ENCODE peak calls at places on chromosomes 5 and 9, in six cellular contexts. Z is adrenal gland, I is mammary epithelial cell, S is AG04450, V is GM13977, O is fibroblast of mammary gland. Y is an unnamed sample.

GRCh38 chr5:38554860-38555259 is 1.6 kb downstream of the LIFR start:
- DNase-seq in S (no peak), Z (no peak), V (no peak), O (no peak), I (no peak), Y (no peak)

GRCh38 chr5:122704247-122705036 is 70.4 kb upstream of the SNX2 start:
- DNase-seq in O (peak), Z (no peak), V (no peak), I (peak), S (peak), Y (peak)

GRCh38 chr9:17837931-17838330 is 259.1 kb downstream of the SH3GL2 start:
- DNase-seq in V (no peak), O (peak), S (no peak), Z (no peak), I (no peak), Y (no peak)

GRCh38 chr9:132588501-132589147 is 6.2 kb downstream of the BARHL1 start:
- DNase-seq in I (no peak), Z (no peak), V (no peak), O (no peak), S (no peak), Y (no peak)

GRCh38 chr5:81768960-81769452 is 18.1 kb upstream of the SSBP2 start:
- DNase-seq in I (peak), S (peak), V (no peak), Z (no peak), O (peak), Y (peak)

GRCh38 chr9:87336914-87337333 is 160.7 kb upstream of the DAPK1 start:
- DNase-seq in V (peak), I (peak), S (peak), Z (peak), O (peak), Y (peak)

GRCh38 chr5:39109616-39110015 is 35.4 kb upstream of the RICTOR start:
- DNase-seq in S (no peak), V (no peak), I (no peak), O (no peak), Z (no peak), Y (no peak)

GRCh38 chr9:113267911-113268563 is 7.3 kb downstream of the CDC26 start:
- DNase-seq in V (no peak), I (no peak), Z (no peak), O (no peak), S (no peak), Y (no peak)

GRCh38 chr5:8720476-8720875 is 825.4 kb downstream of the SEMA5A start:
- DNase-seq in O (peak), S (no peak), V (no peak), I (no peak), Z (no peak), Y (no peak)

GRCh38 chr5:179794575-179794974 is 789 bp downstream of the LTC4S start:
- DNase-seq in V (no peak), O (no peak), Z (no peak), S (no peak), I (no peak), Y (no peak)

GRCh38 chr5:102879741-102880140 is 124.6 kb downstream of the PAM start:
- DNase-seq in Z (no peak), O (no peak), V (no peak), I (no peak), S (no peak), Y (no peak)

GRCh38 chr9:19379697-19380046 is 364 bp downstream of the RPS6 start:
- DNase-seq in Z (peak), I (no peak), O (peak), S (no peak), V (peak), Y (no peak)

GRCh38 chr9:94799578-94800264 is 73.2 kb downstream of the AOPEP start:
- DNase-seq in Z (no peak), I (peak), V (no peak), O (peak), S (no peak), Y (peak)

GRCh38 chr9:81318571-81318970 is 370.8 kb downstream of the TLE1 start:
- DNase-seq in S (peak), V (no peak), O (peak), Z (no peak), I (peak), Y (peak)

GRCh38 chr5:107372723-107373487 is 297.8 kb downstream of the EFNA5 start:
- DNase-seq in I (no peak), O (peak), S (no peak), V (no peak), Z (no peak), Y (no peak)

GRCh38 chr9:119273984-119274665 is 95.1 kb downstream of the BRINP1 start:
- DNase-seq in O (peak), Z (no peak), S (no peak), I (peak), V (no peak), Y (peak)

GRCh38 chr9:79944991-79945390 is 373.2 kb downstream of the TLE4 start:
- DNase-seq in O (peak), S (no peak), V (no peak), Z (no peak), I (no peak), Y (no peak)

GRCh38 chr5:17860660-17861315 is 226.5 kb downstream of the TAF11L14 start:
- DNase-seq in S (no peak), Z (no peak), V (no peak), O (peak), I (peak), Y (peak)

GRCh38 chr9:34647651-34648050 is 1.2 kb downstream of the GALT start:
- DNase-seq in O (no peak), S (no peak), I (no peak), Z (peak), V (no peak), Y (no peak)

GRCh38 chr5:43096916-43097315 is 23.8 kb upstream of the ZNF131 start:
- DNase-seq in Z (no peak), O (no peak), V (no peak), S (no peak), I (no peak), Y (no peak)

GRCh38 chr5:58080573-58080972 is 379.3 kb downstream of the PLK2 start:
- DNase-seq in S (no peak), O (peak), I (peak), Z (no peak), V (no peak), Y (peak)

GRCh38 chr9:127927457-127928231 is 2.9 kb downstream of the PIP5KL1 start:
- DNase-seq in Z (no peak), S (no peak), V (no peak), O (no peak), I (peak), Y (peak)

GRCh38 chr9:124291801-124292396 is 34.1 kb downstream of the NEK6 start:
- DNase-seq in V (peak), I (no peak), O (no peak), Z (no peak), S (no peak), Y (no peak)

GRCh38 chr9:137672907-137673791 is 54.3 kb downstream of the EHMT1 start:
- DNase-seq in Z (peak), S (peak), V (peak), O (peak), I (peak), Y (peak)

GRCh38 chr9:114898741-114899140 is 31.6 kb downstream of the TNFSF8 start:
- DNase-seq in O (no peak), V (no peak), I (no peak), S (no peak), Z (peak), Y (no peak)

GRCh38 chr5:179368806-179369529 is 23.7 kb upstream of the ADAMTS2 start:
- DNase-seq in O (no peak), Z (no peak), S (no peak), I (no peak), V (no peak), Y (no peak)

GRCh38 chr5:32935292-32935691 is 224.2 kb downstream of the NPR3 start:
- DNase-seq in I (no peak), Z (no peak), V (no peak), S (no peak), O (no peak), Y (peak)

DNA sequence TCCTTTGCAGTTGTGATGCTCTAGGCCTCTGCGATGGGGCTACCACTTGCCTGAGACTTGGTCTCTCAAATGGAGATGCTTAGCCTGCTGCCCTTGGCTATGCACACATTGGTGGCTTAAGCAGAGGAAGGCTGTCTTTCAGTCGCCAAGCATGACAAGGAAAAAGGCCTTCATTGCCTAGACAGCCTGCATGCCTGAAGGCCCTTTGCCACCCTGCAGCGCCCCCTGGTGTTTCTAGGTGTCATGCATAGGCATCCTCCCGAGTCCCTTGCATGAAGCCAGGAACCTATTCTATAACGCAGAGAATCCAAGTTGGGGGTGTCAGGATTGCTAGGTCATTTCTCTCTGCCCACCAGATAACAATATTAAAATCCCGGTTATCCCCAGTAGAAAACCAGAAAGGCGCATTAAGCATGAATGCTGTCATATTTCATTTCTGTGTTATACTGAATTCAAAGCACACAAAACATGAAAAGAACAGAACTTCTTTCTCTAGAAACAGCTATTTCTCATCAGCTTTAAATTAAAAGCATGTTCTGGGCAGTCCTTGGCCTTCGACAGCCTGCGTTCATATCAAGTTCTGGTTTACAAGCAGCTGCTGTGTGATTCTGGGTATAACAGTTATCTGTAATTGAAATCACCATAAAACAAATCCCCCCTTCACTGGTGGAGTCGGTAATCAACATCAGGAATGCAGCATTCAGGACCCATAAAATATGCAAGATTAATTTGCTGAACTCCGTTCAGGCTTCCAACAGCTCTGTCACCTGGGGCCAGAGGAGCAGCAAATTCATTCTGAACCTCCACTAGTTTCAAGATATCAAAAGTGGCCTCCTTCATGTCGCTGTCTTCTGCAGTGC is 59.7 kb upstream of the TRPC7 start:
- DNase-seq in I (peak), S (no peak), O (peak), V (peak), Z (peak), Y (peak)
- TF ChIP-seq CTCF in I (peak), S (peak), O (peak), V (peak), Z (peak), Y (peak)

DNA sequence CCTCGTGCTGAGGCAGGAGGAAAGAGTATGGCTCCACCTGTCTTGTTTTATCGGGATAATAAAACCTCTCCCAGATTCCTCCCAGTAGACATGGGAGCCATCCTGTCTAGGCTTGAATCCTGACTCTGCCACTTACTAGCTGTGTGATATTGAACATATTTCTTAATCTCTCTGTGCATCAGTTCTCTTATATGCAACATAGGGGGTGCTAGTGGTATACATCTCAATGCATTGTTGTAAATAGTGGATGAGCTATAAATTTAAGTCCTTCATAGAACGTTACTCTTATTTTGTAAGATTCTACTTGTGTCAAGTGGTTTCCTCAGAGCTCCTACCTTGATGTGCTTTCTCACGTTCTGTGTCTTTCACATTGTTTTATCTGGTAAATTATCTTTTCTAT is 417.7 kb upstream of the POU5F2 start:
- DNase-seq in I (no peak), Z (no peak), V (no peak), S (no peak), O (no peak), Y (peak)
- TF ChIP-seq CTCF in I (peak), Z (no peak), V (no peak), S (no peak), O (peak), Y (no peak)

DNA sequence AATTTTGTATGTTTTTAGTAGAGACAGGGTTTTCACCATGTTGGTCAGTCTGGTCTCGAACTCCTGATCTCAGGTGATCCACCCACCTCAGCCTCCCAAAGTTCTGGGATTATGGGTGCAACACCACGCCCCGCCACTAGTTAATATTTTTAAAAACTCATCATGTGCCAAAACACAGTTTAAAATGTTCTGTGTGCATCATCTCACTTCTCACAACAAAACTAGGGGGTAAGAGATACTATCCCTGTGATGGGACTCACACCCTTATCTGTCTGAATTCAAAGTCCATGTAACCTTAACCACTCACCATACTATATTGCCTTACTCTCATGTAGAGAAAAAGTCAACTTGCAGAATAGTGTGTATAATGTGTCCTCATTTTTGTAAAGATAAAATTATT is 2.6 kb downstream of the PKD2L2 start:
- DNase-seq in O (no peak), S (no peak), V (no peak), Z (no peak), I (no peak), Y (no peak)
- TF ChIP-seq CTCF in O (peak), S (no peak), V (no peak), Z (peak), I (peak), Y (peak)

GRCh38 chr5:174571662-174572397 is 152.6 kb upstream of the MSX2 start:
- DNase-seq in Z (peak), I (peak), O (peak), S (peak), V (no peak), Y (peak)
- TF ChIP-seq CTCF in Z (no peak), I (peak), O (peak), S (peak), V (no peak), Y (peak)

GRCh38 chr9:120870206-120870605 is 6.8 kb downstream of the PHF19 start:
- DNase-seq in V (no peak), Z (no peak), S (no peak), I (no peak), O (no peak), Y (no peak)

GRCh38 chr9:120868339-120868675 is 8.7 kb downstream of the PHF19 start:
- DNase-seq in V (no peak), Z (no peak), S (no peak), I (no peak), O (peak), Y (no peak)

GRCh38 chr9:120868676-120869359 is 8.2 kb downstream of the PHF19 start:
- DNase-seq in V (peak), S (peak), Z (peak), O (peak), I (peak), Y (peak)

GRCh38 chr9:120869726-120870125 is 7.3 kb downstream of the PHF19 start:
- DNase-seq in Z (no peak), S (no peak), O (no peak), I (no peak), V (no peak), Y (no peak)

DNA sequence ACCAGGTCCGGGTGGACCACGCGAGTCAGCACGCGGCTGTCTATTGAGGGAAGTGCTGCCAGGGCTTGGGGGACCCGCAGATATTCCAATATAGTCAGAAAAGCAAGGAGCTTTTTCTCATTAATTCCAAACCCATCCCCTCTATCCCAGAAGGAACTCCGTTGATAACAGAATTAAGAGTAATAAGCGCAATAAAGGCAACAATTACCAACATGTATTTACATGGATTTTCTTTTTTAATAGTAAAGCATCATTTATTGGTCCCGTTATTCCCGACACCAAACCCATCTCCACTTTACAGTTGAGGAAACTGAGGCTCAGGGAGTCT is 7.7 kb downstream of the PHF19 start:
- DNase-seq in S (no peak), V (no peak), I (no peak), O (no peak), Z (no peak), Y (no peak)
- TF ChIP-seq CTCF in S (no peak), V (no peak), I (no peak), O (no peak), Z (no peak), Y (no peak)

GRCh38 chr5:131514316-131515275 is 120.4 kb downstream of the RAPGEF6 start:
- DNase-seq in S (no peak), I (peak), V (peak), O (peak), Z (no peak), Y (peak)
- TF ChIP-seq CTCF in S (peak), I (peak), V (no peak), O (peak), Z (no peak), Y (peak)

GRCh38 chr5:141475625-141476131 is at the start of gene PCDHGC3:
- DNase-seq in O (peak), V (peak), I (peak), Z (peak), S (peak), Y (peak)
- TF ChIP-seq CTCF in O (no peak), V (peak), I (peak), Z (peak), S (peak), Y (peak)

DNA sequence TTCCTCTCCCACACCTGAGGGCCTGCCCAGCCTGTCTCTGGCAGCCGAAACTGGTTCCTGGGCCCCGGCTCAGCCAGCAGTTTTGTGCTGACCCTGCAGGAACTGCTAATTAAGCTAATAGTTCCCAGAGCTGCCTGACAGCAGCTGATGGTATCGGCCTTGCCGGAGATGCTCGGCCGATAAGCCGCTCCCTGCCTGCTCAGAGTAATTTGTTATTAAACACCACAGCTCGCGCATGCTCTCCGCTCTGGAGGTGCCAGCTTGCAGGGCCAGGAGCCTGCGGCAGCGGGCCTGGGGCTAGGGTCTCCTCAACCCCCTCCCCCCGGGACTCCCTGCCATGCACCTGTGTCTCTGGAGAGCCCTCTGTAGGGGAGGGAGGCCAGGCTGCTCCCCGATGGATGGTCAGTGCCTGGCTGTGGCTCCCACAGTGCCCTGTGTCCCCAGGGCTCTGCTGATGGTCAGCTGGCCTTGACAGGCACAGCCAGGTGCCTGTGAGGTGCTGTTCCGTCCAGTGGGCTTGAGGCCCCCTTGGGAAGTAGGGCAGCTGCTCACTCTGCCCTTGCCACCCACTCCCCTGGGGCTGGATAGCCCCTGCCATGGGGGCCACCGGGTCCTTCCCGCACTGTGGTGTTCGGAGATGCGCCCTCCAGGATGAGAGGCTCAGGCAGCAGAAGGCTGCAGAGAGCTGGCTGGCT is 41.7 kb downstream of the RXRA start:
- DNase-seq in Z (peak), I (no peak), O (no peak), V (no peak), S (no peak), Y (no peak)
- TF ChIP-seq CTCF in Z (no peak), I (no peak), O (no peak), V (no peak), S (no peak), Y (no peak)

DNA sequence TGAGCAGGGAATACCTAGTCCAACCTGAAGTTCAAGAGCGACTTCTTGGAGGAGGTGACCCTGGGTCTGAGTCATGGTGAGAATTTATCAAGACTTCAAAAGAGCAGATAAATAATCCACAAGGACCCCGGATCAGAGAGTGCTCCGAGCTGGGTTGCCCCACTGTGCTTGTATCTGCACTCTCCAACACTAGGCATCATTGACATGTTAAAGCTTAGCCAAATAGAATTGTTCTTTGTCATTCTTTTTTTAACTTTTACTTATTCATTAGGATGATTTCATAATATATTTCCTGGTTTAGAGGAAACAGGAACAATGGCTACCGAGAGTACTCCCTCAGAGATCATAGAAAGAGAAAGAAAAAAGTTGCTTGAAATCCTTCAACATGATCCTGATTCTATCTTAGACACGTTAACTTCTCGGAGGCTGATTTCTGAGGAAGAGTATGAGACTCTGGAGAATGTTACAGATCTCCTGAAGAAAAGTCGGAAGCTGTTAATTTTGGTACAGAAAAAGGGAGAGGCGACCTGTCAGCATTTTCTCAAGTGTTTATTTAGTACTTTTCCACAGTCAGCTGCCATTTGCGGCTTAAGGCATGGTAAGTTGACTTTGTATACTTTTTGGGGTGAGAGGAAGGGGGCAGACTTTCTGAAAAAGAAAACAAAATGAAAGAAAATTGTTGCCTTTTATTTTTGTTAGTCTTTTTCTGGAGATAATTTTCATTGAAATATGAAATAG is at the start of gene CARD6:
- DNase-seq in Z (no peak), S (no peak), O (peak), I (no peak), V (no peak), Y (peak)
- TF ChIP-seq CTCF in Z (no peak), S (peak), O (peak), I (no peak), V (no peak), Y (no peak)

DNA sequence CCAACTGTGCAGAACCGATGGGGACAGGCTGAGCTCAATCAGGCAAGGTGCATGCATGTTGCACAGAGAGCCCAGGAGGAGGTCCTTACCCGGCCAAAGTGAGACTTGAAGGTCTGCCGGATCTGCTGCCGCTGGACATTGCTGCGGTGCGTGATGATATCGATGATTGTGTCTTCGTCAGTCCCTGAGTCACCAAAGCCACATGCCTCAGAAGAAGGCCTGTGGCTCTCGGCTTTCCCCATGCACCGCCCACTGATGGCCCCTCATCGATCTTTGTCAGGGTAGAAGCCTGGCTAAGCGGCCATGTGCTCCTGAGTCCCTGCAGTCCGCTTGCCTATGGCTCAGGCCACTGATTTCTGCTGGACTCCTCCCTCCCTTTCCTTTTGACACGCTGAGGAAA is 34.8 kb downstream of the ANXA6 start:
- DNase-seq in I (no peak), O (no peak), S (no peak), V (no peak), Z (no peak), Y (no peak)
- TF ChIP-seq CTCF in I (no peak), O (no peak), S (no peak), V (no peak), Z (no peak), Y (no peak)